ENCODE peak calls at places on chromosomes 3 and 15, in five cellular contexts. Y, M, Z, U and P are unnamed samples. For H3K4me1, the result is how much of the 10 kb centered on the place peaks cover.

GRCh38 chr3:90184861-90185260 is 1077.4 kb downstream of the EPHA3 start:
- DNase-seq in Y (no peak), M (no peak), Z (peak), U (no peak), P (no peak)

GRCh38 chr3:94036909-94037507 is 8.6 kb upstream of the STX19 start:
- DNase-seq in Y (no peak), M (no peak), Z (peak), U (no peak), P (no peak)

GRCh38 chr3:17233398-17233800 is 348.6 kb downstream of the PLCL2 start:
- DNase-seq in Y (no peak), M (no peak), Z (peak), U (peak), P (no peak)

GRCh38 chr3:66386925-66387650 is 113.7 kb downstream of the LRIG1 start:
- DNase-seq in Y (no peak), M (no peak), Z (peak), U (no peak), P (no peak)

GRCh38 chr15:101112336-101113113 is 139.3 kb downstream of the CHSY1 start:
- DNase-seq in Y (peak), M (no peak), Z (no peak), U (no peak), P (no peak)

GRCh38 chr3:54746722-54747121 is 181.1 kb downstream of the LRTM1 start:
- DNase-seq in Y (no peak), M (no peak), Z (peak), U (no peak), P (no peak)

GRCh38 chr3:58434990-58435389 is 1.4 kb upstream of the PDHB start:
- DNase-seq in Y (peak), M (no peak), Z (peak), U (no peak), P (peak)

GRCh38 chr3:134384963-134385362 is 10.7 kb upstream of the AMOTL2 start:
- DNase-seq in Y (no peak), M (no peak), Z (no peak), U (peak), P (peak)

GRCh38 chr3:194739498-194740284 is 54.0 kb downstream of the FAM43A start:
- DNase-seq in Y (no peak), M (no peak), Z (no peak), U (no peak), P (no peak)

GRCh38 chr3:42556089-42556632 is 25.6 kb downstream of the SEC22C start:
- DNase-seq in Y (no peak), M (no peak), Z (no peak), U (peak), P (no peak)

GRCh38 chr15:78739996-78740903 is 71.0 kb downstream of the ADAMTS7 start:
- DNase-seq in Y (peak), M (peak), Z (peak), U (peak), P (peak)

GRCh38 chr3:53730565-53730964 is 115.7 kb downstream of the CHDH start:
- DNase-seq in Y (no peak), M (no peak), Z (peak), U (no peak), P (peak)

GRCh38 chr15:37397266-37398022 is 297.1 kb upstream of the MEIS2 start:
- DNase-seq in Y (no peak), M (no peak), Z (no peak), U (no peak), P (no peak)

GRCh38 chr3:96813820-96814580 is 394 bp upstream of the EPHA6 start:
- DNase-seq in Y (peak), M (peak), Z (peak), U (peak), P (peak)
- H3K4me1 ChIP-seq in Y (under half), M (under half), Z (under half), U (under half), P (under half)

GRCh38 chr3:127796045-127796720 is 26.1 kb downstream of the MGLL start:
- DNase-seq in Y (no peak), M (no peak), Z (no peak), U (no peak), P (no peak)
- H3K4me1 ChIP-seq in Y (under half), M (under half), Z (under half), U (under half), P (under half)

DNA sequence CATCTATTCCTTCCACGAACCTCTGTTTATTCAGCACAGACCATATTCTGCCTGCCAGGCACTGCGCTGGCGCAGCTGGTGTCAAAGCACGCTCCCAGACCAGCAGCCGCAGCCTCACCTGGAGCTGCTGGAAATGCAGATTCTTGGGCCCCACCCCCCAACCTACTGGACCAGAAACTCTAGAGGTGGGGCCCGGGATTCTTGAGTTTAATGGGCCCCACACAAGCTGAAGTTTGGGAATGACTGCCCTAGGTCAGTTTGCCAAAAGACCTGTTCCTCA is 7.0 kb downstream of the CHST13 start:
- DNase-seq in Y (no peak), M (no peak), Z (no peak), U (no peak), P (no peak)
- H3K4me1 ChIP-seq in Y (under half), M (under half), Z (under half), U (under half), P (under half)

GRCh38 chr3:64144241-64144900 is 80.9 kb downstream of the PRICKLE2 start:
- DNase-seq in Y (no peak), M (no peak), Z (no peak), U (no peak), P (no peak)

GRCh38 chr3:64143399-64144130 is 81.7 kb downstream of the PRICKLE2 start:
- DNase-seq in Y (no peak), M (no peak), Z (peak), U (no peak), P (no peak)

GRCh38 chr3:64147211-64147610 is 78.1 kb downstream of the PRICKLE2 start:
- DNase-seq in Y (no peak), M (no peak), Z (no peak), U (no peak), P (no peak)

GRCh38 chr3:64148955-64149653 is 76.2 kb downstream of the PRICKLE2 start:
- DNase-seq in Y (no peak), M (no peak), Z (no peak), U (no peak), P (no peak)

GRCh38 chr3:64145438-64145837 is 79.8 kb downstream of the PRICKLE2 start:
- DNase-seq in Y (no peak), M (no peak), Z (no peak), U (no peak), P (no peak)
- H3K4me1 ChIP-seq in Y (under half), M (under half), Z (under half), U (under half), P (under half)

GRCh38 chr3:13509816-13510192 is 29.7 kb downstream of the HDAC11 start:
- DNase-seq in Y (no peak), M (no peak), Z (no peak), U (no peak), P (peak)
- H3K4me1 ChIP-seq in Y (under half), M (under half), Z (under half), U (under half), P (under half)

GRCh38 chr3:23954144-23954543 is 9.1 kb downstream of the NR1D2 start:
- DNase-seq in Y (no peak), M (no peak), Z (no peak), U (no peak), P (no peak)

GRCh38 chr3:23952646-23953045 is 7.6 kb downstream of the NR1D2 start:
- DNase-seq in Y (no peak), M (no peak), Z (no peak), U (no peak), P (no peak)

GRCh38 chr3:23956701-23957100 is 11.6 kb downstream of the NR1D2 start:
- DNase-seq in Y (no peak), M (no peak), Z (no peak), U (no peak), P (no peak)

GRCh38 chr3:23950303-23950702 is 5.2 kb downstream of the NR1D2 start:
- DNase-seq in Y (no peak), M (no peak), Z (no peak), U (no peak), P (no peak)

GRCh38 chr3:23953523-23953922 is 8.4 kb downstream of the NR1D2 start:
- DNase-seq in Y (no peak), M (no peak), Z (no peak), U (no peak), P (no peak)
- H3K4me1 ChIP-seq in Y (under half), M (under half), Z (under half), U (under half), P (under half)

GRCh38 chr3:179660872-179661271 is 8.0 kb downstream of the USP13 start:
- DNase-seq in Y (no peak), M (no peak), Z (no peak), U (no peak), P (no peak)

GRCh38 chr3:179666030-179666429 is 13.2 kb downstream of the USP13 start:
- DNase-seq in Y (no peak), M (no peak), Z (no peak), U (no peak), P (no peak)

GRCh38 chr3:179666436-179667035 is 13.7 kb downstream of the USP13 start:
- DNase-seq in Y (no peak), M (no peak), Z (peak), U (no peak), P (no peak)

GRCh38 chr3:179661777-179662176 is 8.9 kb downstream of the USP13 start:
- DNase-seq in Y (no peak), M (no peak), Z (no peak), U (no peak), P (no peak)

DNA sequence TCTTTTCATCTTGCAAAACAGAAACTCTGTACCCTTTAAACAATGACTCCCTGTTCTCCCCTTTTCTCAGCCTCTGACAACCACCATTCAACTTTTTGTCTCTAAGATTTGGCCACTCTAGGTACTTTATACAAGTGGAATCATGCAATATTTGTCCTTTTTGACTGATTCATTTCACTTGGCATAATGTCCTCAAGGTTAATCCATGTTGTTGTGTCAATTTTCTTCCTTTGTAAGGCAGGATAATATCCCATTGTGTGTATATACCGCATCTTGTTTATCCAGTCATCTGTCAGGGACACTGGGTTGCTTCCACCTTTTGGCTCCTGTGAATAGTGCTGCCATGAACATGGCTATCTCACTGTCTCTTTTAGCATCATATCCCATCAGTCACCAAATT is 10.3 kb downstream of the USP13 start:
- DNase-seq in Y (no peak), M (no peak), Z (no peak), U (no peak), P (no peak)
- H3K4me1 ChIP-seq in Y (under half), M (under half), Z (under half), U (under half), P (under half)

GRCh38 chr3:100982710-100983109 is 10.5 kb downstream of the ABI3BP start:
- DNase-seq in Y (no peak), M (no peak), Z (peak), U (no peak), P (peak)
- H3K4me1 ChIP-seq in Y (under half), M (under half), Z (under half), U (under half), P (under half)